ENCODE peak calls at places on chromosomes 13 and 19, in five cellular contexts. P is GDM1; A is heart right ventricle; G is activated naive CD8-positive, alpha-beta T cell treated with anti-CD3 and anti-CD28 coated beads, Interleukin-2, amount 10 ng/mL, durations not matched to agents 7 days and 5 days; N is CD8-positive, alpha-beta memory T cell. Y is an unnamed sample.

GRCh38 chr13:75904012-75904411 is 267.9 kb downstream of the LMO7 start:
- DNase-seq in P (no peak), A (no peak), G (no peak), N (no peak), Y (no peak)

GRCh38 chr13:113667771-113668490 is 912 bp downstream of the GRK1 start:
- DNase-seq in P (no peak), A (no peak), G (no peak), N (peak; percentile 42), Y (no peak)

GRCh38 chr19:19460258-19460731 is 54.8 kb downstream of the GATAD2A start:
- DNase-seq in P (no peak), A (no peak), G (no peak), N (peak; percentile 53), Y (no peak)

GRCh38 chr13:114065926-114066774 is 66.3 kb downstream of the RASA3 start:
- DNase-seq in P (no peak), A (peak; percentile 38), G (peak; percentile 66), N (no peak), Y (no peak)

GRCh38 chr19:6260912-6261636 is 18.7 kb downstream of the MLLT1 start:
- DNase-seq in P (no peak), A (no peak), G (peak; percentile 61), N (no peak), Y (peak; percentile 54)

GRCh38 chr13:43006893-43007631 is 15.0 kb upstream of the EPSTI1 start:
- DNase-seq in P (no peak), A (no peak), G (no peak), N (no peak), Y (peak; percentile 65)

GRCh38 chr13:112652512-112653458 is 37.1 kb upstream of the ATP11A start:
- DNase-seq in P (no peak), A (no peak), G (no peak), N (no peak), Y (peak; percentile 39)

GRCh38 chr19:35911790-35912189 is 3.7 kb upstream of the TYROBP start:
- DNase-seq in P (no peak), A (no peak), G (no peak), N (no peak), Y (peak; percentile 81)

GRCh38 chr19:53086949-53087348 is 16.3 kb downstream of the ZNF160 start:
- DNase-seq in P (no peak), A (peak; percentile 85), G (no peak), N (no peak), Y (no peak)